ENCODE peak calls at places on chromosomes 7 and 10, in four cellular contexts. C is Peyer's patch, G is H54, A is heart left ventricle. U is an unnamed sample.

GRCh38 chr7:50632561-50633413 is 67.6 kb upstream of the DDC start:
- DNase-seq in A (no peak), C (no peak), G (peak; percentile 51), U (peak; percentile 60)

GRCh38 chr7:155380221-155380861 is 77.6 kb upstream of the EN2 start:
- DNase-seq in G (peak; percentile 94), A (peak; percentile 63), C (peak; percentile 68), U (peak; percentile 76)

GRCh38 chr10:36886303-36886891 is 239.0 kb upstream of the ANKRD30A start:
- DNase-seq in A (no peak), C (no peak), G (no peak), U (no peak)

GRCh38 chr10:37679465-37679864 is 177.9 kb downstream of the ZNF248 start:
- DNase-seq in C (no peak), A (no peak), G (no peak), U (no peak)

GRCh38 chr7:107966701-107967100 is 36.3 kb downstream of the LAMB1 start:
- DNase-seq in G (peak; percentile 55), A (peak; percentile 64), C (no peak), U (no peak)

GRCh38 chr10:60446070-60446833 is 56.6 kb upstream of the ANK3 start:
- DNase-seq in G (no peak), A (no peak), C (no peak), U (no peak)

GRCh38 chr7:21113609-21114416 is 314.1 kb upstream of the SP4 start:
- DNase-seq in C (no peak), G (no peak), A (no peak), U (no peak)

GRCh38 chr10:25952857-25953256 is 18.8 kb downstream of the MYO3A start:
- DNase-seq in C (no peak), G (no peak), A (no peak), U (no peak)

GRCh38 chr7:1289681-1290261 is 57.1 kb downstream of the UNCX start:
- DNase-seq in A (no peak), C (no peak), G (no peak), U (no peak)

GRCh38 chr7:142669074-142669654 is 80.1 kb upstream of the PRSS1 start:
- DNase-seq in C (no peak), A (no peak), G (no peak), U (peak; percentile 40)

GRCh38 chr7:3107228-3107763 is 63.6 kb upstream of the CARD11 start:
- DNase-seq in A (no peak), G (no peak), C (no peak), U (no peak)

GRCh38 chr7:103573479-103574058 is 127.6 kb upstream of the SLC26A5 start:
- DNase-seq in A (no peak), G (no peak), C (no peak), U (peak; percentile 31)

GRCh38 chr7:43303740-43304241 is 191.3 kb downstream of the HECW1 start:
- DNase-seq in G (no peak), A (no peak), C (no peak), U (no peak)

GRCh38 chr7:151394076-151395035 is 15.5 kb downstream of the WDR86 start:
- DNase-seq in A (no peak), C (no peak), G (no peak), U (no peak)

GRCh38 chr7:107902381-107902780 is 11.4 kb downstream of the DLD start:
- DNase-seq in G (no peak), C (no peak), A (no peak), U (no peak)

GRCh38 chr7:1544178-1544895 is 11.7 kb downstream of the TMEM184A start:
- DNase-seq in G (no peak), A (no peak), C (no peak), U (no peak)

GRCh38 chr7:98338441-98338840 is 57.0 kb downstream of the BRI3 start:
- DNase-seq in G (no peak), C (no peak), A (no peak), U (no peak)

GRCh38 chr10:81875680-81876252 is 772 bp downstream of the NRG3 start:
- DNase-seq in A (no peak), C (no peak), G (no peak), U (no peak)

GRCh38 chr7:44979481-44980392 is 922 bp upstream of the MYO1G start:
- DNase-seq in G (no peak), C (no peak), A (no peak), U (no peak)

GRCh38 chr10:52249850-52250395 is 64.2 kb upstream of the DKK1 start:
- DNase-seq in G (no peak), C (no peak), A (no peak), U (no peak)

GRCh38 chr10:132502544-132503300 is 34.9 kb upstream of the INPP5A start:
- DNase-seq in A (no peak), C (peak; percentile 34), G (no peak), U (no peak)

GRCh38 chr10:79444243-79445119 is 943 bp downstream of the ZCCHC24 start:
- DNase-seq in A (peak; percentile 80), G (peak; percentile 86), C (peak; percentile 68), U (peak; percentile 65)

GRCh38 chr7:31111109-31111451 is 59.0 kb downstream of the ADCYAP1R1 start:
- DNase-seq in C (peak; percentile 2), A (no peak), G (no peak), U (no peak)

GRCh38 chr7:28750981-28751380 is 207.1 kb downstream of the TRIL start:
- DNase-seq in C (no peak), A (no peak), G (no peak), U (no peak)

GRCh38 chr10:92891885-92892705 is 43.8 kb downstream of the EXOC6 start:
- DNase-seq in C (peak; percentile 86), A (no peak), G (peak; percentile 57), U (peak; percentile 36)

GRCh38 chr10:68606918-68607317 is 46.8 kb downstream of the TET1 start:
- DNase-seq in G (no peak), A (no peak), C (no peak), U (no peak)

GRCh38 chr10:97532935-97533671 is 34.4 kb downstream of the UBTD1 start:
- DNase-seq in G (peak; percentile 97), A (no peak), C (no peak), U (no peak)

GRCh38 chr10:114611617-114612016 is 46.5 kb downstream of the ABLIM1 start:
- DNase-seq in A (no peak), C (no peak), G (no peak), U (no peak)

GRCh38 chr7:12229046-12229445 is 18.0 kb downstream of the TMEM106B start:
- DNase-seq in G (no peak), A (no peak), C (no peak), U (no peak)

GRCh38 chr7:41085244-41085643 is 617.6 kb downstream of the INHBA start:
- DNase-seq in G (peak; percentile 19), A (no peak), C (no peak), U (no peak)

GRCh38 chr7:17014693-17015092 is 132.9 kb upstream of the AGR3 start:
- DNase-seq in G (no peak), A (no peak), C (no peak), U (no peak)

GRCh38 chr10:62610649-62611229 is 193.8 kb upstream of the ADO start:
- DNase-seq in G (peak; percentile 70), A (peak; percentile 55), C (no peak), U (peak; percentile 16)

GRCh38 chr7:7201583-7202374 is 19.4 kb downstream of the C1GALT1 start:
- DNase-seq in C (no peak), A (no peak), G (no peak), U (no peak)

GRCh38 chr10:102712843-102713242 is 1.4 kb downstream of the ARL3 start:
- DNase-seq in C (no peak), G (no peak), A (no peak), U (no peak)

GRCh38 chr10:102715880-102716279 is 1.4 kb downstream of the SFXN2 start:
- DNase-seq in G (no peak), C (no peak), A (no peak), U (no peak)

GRCh38 chr10:102713814-102714620 is at the start of gene ARL3:
- DNase-seq in A (peak; percentile 98), C (peak; percentile 98), G (peak; percentile 93), U (peak; percentile 96)

GRCh38 chr10:102713483-102713813 is 749 bp downstream of the ARL3 start:
- DNase-seq in G (no peak), A (no peak), C (no peak), U (peak; percentile 58)

GRCh38 chr10:102714621-102715455 is at the start of gene SFXN2:
- DNase-seq in G (no peak), C (no peak), A (no peak), U (peak; percentile 63)
- TF ChIP-seq POLR2A in G (peak; percentile 29), C (peak; percentile 15), A (no peak), U (peak; percentile 74)

GRCh38 chr7:90889644-90890043 is 293.5 kb downstream of the CDK14 start:
- DNase-seq in C (no peak), A (no peak), G (no peak), U (no peak)
- TF ChIP-seq POLR2A in C (no peak), A (no peak), G (no peak), U (no peak)

GRCh38 chr7:47405286-47405904 is 176.5 kb downstream of the TNS3 start:
- DNase-seq in A (no peak), G (no peak), C (no peak), U (no peak)

GRCh38 chr7:47401571-47402570 is 180.0 kb downstream of the TNS3 start:
- DNase-seq in A (no peak), C (peak; percentile 34), G (no peak), U (no peak)

GRCh38 chr7:47403341-47403866 is 178.5 kb downstream of the TNS3 start:
- DNase-seq in C (no peak), G (no peak), A (no peak), U (no peak)

GRCh38 chr7:47402941-47403340 is 179.0 kb downstream of the TNS3 start:
- DNase-seq in A (no peak), G (no peak), C (peak; percentile 40), U (no peak)

DNA sequence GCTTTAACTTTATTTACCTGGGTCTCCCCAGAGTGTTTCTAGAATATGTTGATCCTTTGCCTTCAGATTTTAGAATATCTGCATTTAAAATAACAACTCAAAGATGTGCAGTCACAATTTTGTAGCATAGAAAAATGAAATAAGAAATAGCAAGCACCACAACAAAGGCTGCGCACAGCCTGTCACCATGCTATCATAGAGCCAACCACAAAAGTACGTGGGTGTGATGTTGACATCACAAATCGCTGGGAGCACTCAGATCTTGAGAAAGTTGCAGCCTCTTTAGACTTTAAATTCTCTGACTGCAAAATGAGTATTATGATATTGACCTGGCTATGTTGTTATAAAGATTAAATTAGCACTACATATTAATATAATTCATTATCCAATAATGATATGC is 177.9 kb downstream of the TNS3 start:
- DNase-seq in G (no peak), A (no peak), C (no peak), U (no peak)
- TF ChIP-seq POLR2A in G (no peak), A (no peak), C (no peak), U (no peak)

GRCh38 chr10:11907914-11908313 is 84.8 kb downstream of the PROSER2 start:
- DNase-seq in A (no peak), C (no peak), G (no peak), U (no peak)

GRCh38 chr10:11909618-11910017 is 86.5 kb downstream of the PROSER2 start:
- DNase-seq in G (no peak), C (no peak), A (no peak), U (no peak)

GRCh38 chr10:11908536-11908935 is 85.4 kb downstream of the PROSER2 start:
- DNase-seq in C (no peak), G (no peak), A (no peak), U (no peak)

GRCh38 chr10:11908991-11909390 is 85.8 kb downstream of the PROSER2 start:
- DNase-seq in A (no peak), C (no peak), G (no peak), U (no peak)

DNA sequence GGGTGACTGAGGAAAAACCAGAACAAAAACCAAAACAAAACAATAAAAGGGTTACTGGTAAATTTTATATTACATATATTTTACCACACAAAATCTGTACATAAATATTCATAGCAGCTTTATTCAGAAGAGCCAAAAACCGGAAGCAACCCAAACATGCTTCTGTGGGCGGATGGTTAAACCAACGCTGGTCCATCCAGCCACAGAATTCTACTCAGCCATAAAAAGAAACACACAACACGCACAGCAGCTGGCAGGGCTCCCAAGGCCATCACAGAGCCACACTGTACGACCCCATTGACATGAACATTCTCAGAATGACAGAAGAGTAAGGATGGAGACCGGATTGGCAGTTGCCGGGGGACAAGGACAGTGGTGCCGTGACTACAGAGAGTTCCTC is 83.6 kb downstream of the PROSER2 start:
- DNase-seq in A (no peak), G (no peak), C (no peak), U (no peak)
- TF ChIP-seq POLR2A in A (no peak), G (no peak), C (no peak), U (no peak)